ENCODE peak calls at places on chromosomes 5 and 9, in six cellular contexts. D, P, Z, X, S and M are unnamed samples.

GRCh38 chr5:111602817-111603445 is 90.6 kb upstream of the STARD4 start:
- DNase-seq in P (no peak), S (no peak), D (no peak), Z (no peak), X (no peak), M (no peak)

GRCh38 chr9:114207034-114207815 is 51.9 kb downstream of the COL27A1 start:
- DNase-seq in X (no peak), P (peak; percentile 16), D (no peak), Z (no peak), S (no peak), M (peak; percentile 42)

GRCh38 chr5:72956324-72957140 is 691 bp downstream of the FCHO2 start:
- DNase-seq in D (peak; percentile 29), S (peak; percentile 51), P (peak; percentile 62), X (peak; percentile 55), Z (no peak), M (peak; percentile 66)

GRCh38 chr5:177004961-177005360 is 1.6 kb downstream of the UIMC1 start:
- DNase-seq in D (no peak), S (peak; percentile 9), X (no peak), P (no peak), Z (no peak), M (no peak)

GRCh38 chr5:107513337-107514125 is 157.2 kb downstream of the EFNA5 start:
- DNase-seq in Z (no peak), X (no peak), D (no peak), S (no peak), P (peak; percentile 9), M (no peak)

GRCh38 chr5:142820447-142820846 is 50.3 kb downstream of the ARHGAP26 start:
- DNase-seq in D (no peak), Z (no peak), S (no peak), P (no peak), X (no peak), M (no peak)

GRCh38 chr9:123687246-123687721 is 242.6 kb downstream of the DENND1A start:
- DNase-seq in X (no peak), S (no peak), D (no peak), Z (no peak), P (no peak), M (no peak)

GRCh38 chr9:108442604-108443277 is 413.0 kb downstream of the ACTL7B start:
- DNase-seq in D (no peak), Z (peak; percentile 21), X (no peak), P (no peak), S (no peak), M (no peak)

GRCh38 chr5:54148062-54148461 is 162.3 kb downstream of the ARL15 start:
- DNase-seq in X (no peak), P (peak; percentile 32), S (no peak), D (no peak), Z (no peak), M (no peak)

DNA sequence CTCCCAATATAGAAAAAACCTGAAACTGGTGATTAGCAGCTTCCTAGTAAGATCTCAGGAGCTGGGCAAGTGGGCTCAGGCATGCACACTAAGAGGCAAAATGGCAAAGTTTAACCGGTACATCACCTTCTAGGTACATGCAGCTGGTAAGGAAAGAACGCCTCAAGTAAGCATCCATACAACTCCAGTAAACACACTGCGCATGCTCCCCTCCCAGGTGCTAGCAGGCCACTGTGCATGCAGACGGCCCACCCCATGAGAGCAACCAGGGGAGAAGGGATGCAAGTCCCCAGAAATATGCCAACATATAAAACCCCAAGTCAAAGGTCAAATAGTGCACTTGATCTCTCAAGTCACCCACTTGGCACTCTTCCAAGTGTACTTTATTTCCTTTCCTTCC is 228.6 kb upstream of the KIF2A start:
- DNase-seq in S (no peak), D (no peak), Z (no peak), P (no peak), X (no peak), M (no peak)
- TF ChIP-seq CTCF in S (no peak), D (no peak), Z (no peak), P (no peak), X (no peak), M (no peak)

GRCh38 chr5:82364497-82364896 is 86.3 kb upstream of the RPS23 start:
- DNase-seq in D (no peak), S (peak; percentile 53), X (no peak), Z (no peak), P (peak; percentile 85), M (no peak)
- TF ChIP-seq CTCF in D (no peak), S (peak; percentile 55), X (no peak), Z (peak; percentile 59), P (peak; percentile 46), M (no peak)

DNA sequence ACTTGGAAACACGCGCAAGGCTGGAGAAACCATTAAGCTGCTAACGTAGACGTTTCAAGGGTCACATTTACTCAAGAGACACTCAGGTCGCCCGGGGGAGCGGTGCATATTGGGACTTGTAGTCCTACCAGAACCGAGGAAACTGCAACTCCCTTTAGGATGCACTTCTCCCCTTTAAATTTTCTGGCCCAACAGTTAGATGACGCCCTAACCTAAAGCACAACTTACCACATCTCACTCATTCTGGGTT is 384 bp upstream of the DMXL1 start:
- DNase-seq in Z (no peak), S (no peak), P (no peak), X (peak; percentile 81), D (peak; percentile 60), M (no peak)
- TF ChIP-seq CTCF in Z (no peak), S (no peak), P (no peak), X (no peak), D (no peak), M (no peak)

DNA sequence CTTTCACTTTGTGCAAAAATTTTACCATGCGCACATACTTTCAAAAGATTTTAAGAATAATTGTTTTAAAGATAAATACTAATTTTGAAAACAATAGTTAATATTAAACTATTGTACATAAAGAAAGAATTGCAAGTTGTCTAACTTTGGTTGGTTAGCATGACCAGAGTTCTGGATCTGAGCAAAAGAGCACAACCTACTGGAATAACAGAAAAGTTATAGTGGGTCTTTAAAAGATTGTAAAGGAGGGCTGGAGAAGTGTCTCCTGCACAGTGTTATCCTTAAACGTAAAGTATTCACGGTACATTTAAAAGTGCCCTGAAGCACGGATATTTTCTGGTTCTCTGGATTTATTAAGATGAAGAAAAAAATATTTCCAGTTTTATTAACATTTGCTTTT is 70.6 kb downstream of the GLIS3 start:
- DNase-seq in P (no peak), S (no peak), D (no peak), X (no peak), Z (no peak), M (no peak)
- TF ChIP-seq CTCF in P (peak; percentile 3), S (no peak), D (no peak), X (no peak), Z (peak; percentile 12), M (no peak)

GRCh38 chr5:17952231-17952630 is 318.0 kb downstream of the TAF11L14 start:
- DNase-seq in S (no peak), Z (no peak), P (no peak), D (no peak), X (no peak), M (no peak)

GRCh38 chr5:17947029-17947428 is 312.8 kb downstream of the TAF11L14 start:
- DNase-seq in X (no peak), D (no peak), Z (no peak), P (no peak), S (no peak), M (no peak)

DNA sequence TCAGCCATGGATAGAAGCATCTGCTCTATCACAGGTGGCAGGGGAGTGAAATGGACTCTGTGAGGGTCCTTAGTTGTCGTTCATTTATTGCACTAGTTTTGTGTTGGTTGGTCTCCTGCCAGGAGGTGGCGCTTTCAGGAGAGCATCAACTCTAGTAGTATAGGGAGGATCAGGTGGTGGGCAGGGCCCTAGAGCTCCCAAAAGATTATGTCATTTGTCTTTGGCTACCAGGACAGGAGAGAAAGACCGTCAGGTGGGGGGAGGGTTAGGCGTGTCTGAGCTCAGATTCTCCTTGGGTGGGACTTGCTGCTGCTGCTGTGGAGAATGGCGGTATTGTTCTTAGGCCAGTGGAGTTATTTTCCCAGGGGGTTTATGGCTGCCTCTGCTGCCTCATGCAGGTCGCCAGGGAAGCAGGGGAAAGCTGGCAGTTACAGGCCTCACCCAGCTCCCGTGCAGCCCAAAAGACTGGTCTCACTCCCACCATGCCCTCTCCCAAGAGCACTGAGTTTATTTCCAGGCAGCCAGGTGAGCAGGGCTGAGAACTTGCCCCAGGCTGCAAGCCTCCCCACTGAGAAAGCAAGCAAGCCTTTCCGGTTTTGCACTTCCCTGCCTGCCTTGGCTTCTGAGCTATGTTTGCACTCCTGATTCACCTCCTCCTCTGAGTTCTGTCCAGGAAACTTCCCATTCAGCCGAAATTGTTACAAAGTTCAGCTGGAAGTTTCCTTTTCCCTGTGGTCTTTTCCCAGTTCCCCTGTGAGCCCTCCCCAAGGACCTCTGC is 317.3 kb downstream of the TAF11L14 start:
- DNase-seq in P (no peak), X (peak; percentile 23), D (no peak), Z (no peak), S (no peak), M (no peak)
- TF ChIP-seq CTCF in P (no peak), X (no peak), D (no peak), Z (no peak), S (no peak), M (no peak)

GRCh38 chr9:129567842-129568559 is 52.9 kb downstream of the C9orf50 start:
- DNase-seq in Z (no peak), P (peak; percentile 56), S (peak; percentile 65), D (no peak), X (no peak), M (peak; percentile 51)
- TF ChIP-seq CTCF in Z (peak; percentile 19), P (no peak), S (no peak), D (no peak), X (no peak), M (no peak)

DNA sequence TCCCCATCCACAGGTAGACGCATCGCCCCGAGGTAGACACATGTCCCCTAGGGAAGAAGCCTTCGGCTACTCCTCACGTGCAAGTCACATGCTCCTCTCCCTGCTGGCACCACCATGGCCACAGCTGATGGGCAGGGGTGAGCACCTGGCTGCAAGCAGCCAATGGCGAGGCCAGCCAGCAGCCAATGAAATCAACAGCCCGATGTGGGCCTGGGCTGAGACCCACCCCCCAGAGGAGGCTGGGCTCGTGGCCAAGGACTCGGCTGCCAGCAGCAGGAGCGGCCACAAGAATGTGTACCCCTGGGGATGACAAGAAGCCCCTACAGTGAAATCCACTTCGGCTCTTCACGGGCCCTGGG is 21.9 kb upstream of the PTGES start:
- DNase-seq in P (no peak), S (no peak), Z (no peak), D (no peak), X (no peak), M (no peak)
- TF ChIP-seq CTCF in P (no peak), S (no peak), Z (no peak), D (no peak), X (no peak), M (no peak)